ENCODE peak calls at places on chromosomes 13 and 19, in eight cellular contexts. Q, R, D, T, W, L, Y and I are unnamed samples.

GRCh38 chr19:29475469-29475868 is 50.3 kb upstream of the VSTM2B start:
- DNase-seq in Q (no peak), R (no peak), D (no peak), T (no peak), W (no peak), L (no peak), Y (no peak), I (no peak)

GRCh38 chr19:3323026-3323425 is 43.4 kb upstream of the NFIC start:
- DNase-seq in Q (no peak), R (no peak), D (no peak), T (no peak), W (no peak), L (no peak), Y (no peak), I (no peak)

GRCh38 chr19:34996978-34997640 is 3.0 kb upstream of the GRAMD1A start:
- DNase-seq in Q (no peak), R (no peak), D (no peak), T (peak), W (peak), L (peak), Y (no peak), I (no peak)

GRCh38 chr19:35528218-35529038 is at the start of gene SBSN:
- DNase-seq in Q (peak), R (no peak), D (no peak), T (no peak), W (peak), L (peak), Y (peak), I (peak)

GRCh38 chr13:35727881-35728280 is 251.4 kb upstream of the MAB21L1 start:
- DNase-seq in Q (no peak), R (no peak), D (no peak), T (no peak), W (no peak), L (no peak), Y (no peak), I (no peak)

GRCh38 chr19:55304279-55304978 is 20.6 kb downstream of the BRSK1 start:
- DNase-seq in Q (no peak), R (no peak), D (peak), T (peak), W (peak), L (no peak), Y (no peak), I (no peak)

GRCh38 chr13:113875829-113876228 is 12.0 kb upstream of the GAS6 start:
- DNase-seq in Q (no peak), R (no peak), D (no peak), T (no peak), W (no peak), L (no peak), Y (no peak), I (no peak)

GRCh38 chr13:90760639-90761038 is 586.8 kb upstream of the MIR17HG start:
- DNase-seq in Q (no peak), R (no peak), D (no peak), T (no peak), W (no peak), L (no peak), Y (no peak), I (no peak)

GRCh38 chr13:103394670-103395069 is 328.5 kb upstream of the SLC10A2 start:
- DNase-seq in Q (no peak), R (no peak), D (no peak), T (no peak), W (no peak), L (no peak), Y (no peak), I (no peak)

GRCh38 chr13:50357586-50358118 is 342.4 kb downstream of the KCNRG start:
- DNase-seq in Q (peak), R (no peak), D (no peak), T (no peak), W (peak), L (peak), Y (peak), I (no peak)

GRCh38 chr13:52454459-52454824 is 836 bp upstream of the CKAP2 start:
- DNase-seq in Q (no peak), R (no peak), D (no peak), T (peak), W (peak), L (no peak), Y (no peak), I (no peak)

GRCh38 chr19:10979950-10980349 is 19.1 kb downstream of the SMARCA4 start:
- DNase-seq in Q (no peak), R (no peak), D (no peak), T (no peak), W (no peak), L (no peak), Y (no peak), I (no peak)

GRCh38 chr19:35636651-35637050 is 4.9 kb upstream of the ETV2 start:
- DNase-seq in Q (no peak), R (no peak), D (no peak), T (no peak), W (no peak), L (no peak), Y (no peak), I (no peak)

GRCh38 chr13:112616586-112617381 is 28.8 kb upstream of the TUBGCP3 start:
- DNase-seq in Q (peak), R (peak), D (peak), T (peak), W (peak), L (peak), Y (peak), I (peak)

GRCh38 chr19:18488838-18489626 is 32.8 kb downstream of the ELL start:
- DNase-seq in Q (no peak), R (no peak), D (peak), T (no peak), W (no peak), L (no peak), Y (no peak), I (no peak)

GRCh38 chr13:66563076-66563475 is 667.1 kb downstream of the PCDH9 start:
- DNase-seq in Q (no peak), R (no peak), D (no peak), T (no peak), W (no peak), L (no peak), Y (no peak), I (no peak)

GRCh38 chr13:23399254-23399796 is 34.2 kb downstream of the SACS start:
- DNase-seq in Q (no peak), R (no peak), D (no peak), T (no peak), W (no peak), L (no peak), Y (no peak), I (no peak)

GRCh38 chr13:70755411-70755810 is 647.2 kb upstream of the KLHL1 start:
- DNase-seq in Q (no peak), R (no peak), D (no peak), T (no peak), W (no peak), L (no peak), Y (no peak), I (no peak)
- TF ChIP-seq CTCF in Q (no peak), R (no peak), D (no peak), T (no peak), W (no peak), L (no peak), Y (no peak), I (no peak)

DNA sequence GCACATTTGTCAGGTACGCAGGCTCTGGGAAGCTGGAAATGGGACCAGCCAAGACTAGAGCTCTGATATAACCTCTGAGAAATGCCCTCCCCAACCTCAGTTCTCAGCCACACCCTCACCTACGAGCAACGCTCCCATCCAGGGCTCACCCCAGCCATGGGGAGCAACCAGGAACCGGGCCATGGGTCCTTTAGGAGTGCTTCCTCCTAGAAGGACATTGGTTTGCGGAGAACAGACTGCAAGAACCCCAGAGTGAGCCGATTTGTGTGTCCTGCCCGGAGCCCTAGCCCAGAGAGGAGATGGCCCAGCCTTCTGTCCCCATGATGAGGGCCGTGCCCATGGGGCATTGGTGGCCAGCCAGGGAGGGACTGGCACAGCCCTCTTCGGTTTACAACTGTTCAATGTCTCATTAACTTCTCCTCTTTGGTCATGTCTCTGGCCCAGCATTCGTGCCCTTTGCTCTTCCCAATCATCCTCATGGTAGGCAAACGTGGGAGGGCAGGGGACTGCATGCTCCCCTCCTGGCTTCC is 32.9 kb upstream of the IGSF23 start:
- DNase-seq in Q (no peak), R (no peak), D (no peak), T (no peak), W (no peak), L (no peak), Y (no peak), I (no peak)
- TF ChIP-seq CTCF in Q (no peak), R (no peak), D (no peak), T (no peak), W (no peak), L (no peak), Y (no peak), I (no peak)

GRCh38 chr13:73286177-73286576 is 227.4 kb downstream of the KLF5 start:
- DNase-seq in Q (no peak), R (no peak), D (no peak), T (no peak), W (no peak), L (no peak), Y (no peak), I (no peak)
- TF ChIP-seq CTCF in Q (peak), R (no peak), D (no peak), T (no peak), W (no peak), L (no peak), Y (no peak), I (no peak)

DNA sequence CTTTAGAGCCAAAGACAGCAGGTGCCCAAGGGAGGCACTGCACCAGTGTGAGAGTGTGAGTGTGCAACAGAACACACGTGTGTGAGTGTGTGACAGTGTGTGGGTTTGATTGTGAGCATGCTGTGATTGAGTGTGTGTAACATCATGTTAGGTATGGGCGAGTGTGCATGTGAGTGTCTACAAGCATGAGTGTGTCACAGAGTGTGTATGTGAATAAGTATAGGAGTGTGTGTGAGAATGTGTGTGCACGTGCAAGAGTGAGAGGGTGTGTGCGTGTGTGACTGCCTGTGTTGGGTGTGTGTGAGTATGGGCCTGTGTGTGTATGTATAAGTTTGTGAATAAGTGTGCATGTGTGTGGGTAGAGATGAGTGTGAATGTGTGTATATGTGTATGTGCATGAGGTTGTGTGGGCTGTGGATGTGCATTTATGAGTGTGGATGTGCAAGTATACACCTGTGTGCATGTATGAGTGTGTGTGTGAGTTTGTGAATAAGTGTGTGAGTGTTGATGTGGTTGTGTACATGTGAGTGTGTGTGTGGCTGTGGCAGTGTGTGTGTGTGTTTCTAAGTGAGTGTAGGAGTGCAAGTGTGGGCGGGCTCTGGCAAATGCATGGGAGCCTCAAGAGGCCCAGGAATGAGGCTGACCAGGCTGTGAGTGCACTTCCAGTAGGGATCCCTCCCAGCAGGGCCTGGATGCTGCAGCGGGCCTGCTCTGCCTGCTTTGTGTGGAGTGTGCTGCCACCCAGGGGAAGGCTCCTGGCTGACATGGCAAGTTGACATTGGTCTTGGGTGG is 198.4 kb downstream of the COL4A1 start:
- DNase-seq in Q (peak), R (peak), D (peak), T (no peak), W (peak), L (peak), Y (peak), I (peak)
- TF ChIP-seq CTCF in Q (peak), R (peak), D (no peak), T (no peak), W (peak), L (peak), Y (peak), I (peak)

GRCh38 chr19:15298847-15299567 is 33.3 kb downstream of the BRD4 start:
- DNase-seq in Q (no peak), R (no peak), D (no peak), T (no peak), W (no peak), L (no peak), Y (no peak), I (no peak)

GRCh38 chr19:15299568-15300409 is 32.5 kb downstream of the BRD4 start:
- DNase-seq in Q (peak), R (no peak), D (no peak), T (no peak), W (peak), L (peak), Y (peak), I (no peak)

GRCh38 chr19:15296841-15297415 is 35.4 kb downstream of the BRD4 start:
- DNase-seq in Q (no peak), R (no peak), D (no peak), T (peak), W (no peak), L (no peak), Y (no peak), I (no peak)

GRCh38 chr19:15296353-15296752 is 36.0 kb downstream of the BRD4 start:
- DNase-seq in Q (no peak), R (no peak), D (no peak), T (no peak), W (peak), L (no peak), Y (no peak), I (no peak)

GRCh38 chr19:15297416-15298224 is 34.7 kb downstream of the BRD4 start:
- DNase-seq in Q (peak), R (peak), D (peak), T (peak), W (peak), L (peak), Y (no peak), I (peak)
- TF ChIP-seq CTCF in Q (peak), R (no peak), D (no peak), T (no peak), W (peak), L (peak), Y (peak), I (peak)

GRCh38 chr13:110374644-110375370 is 67.7 kb downstream of the COL4A2 start:
- DNase-seq in Q (no peak), R (no peak), D (no peak), T (no peak), W (no peak), L (no peak), Y (no peak), I (no peak)
- TF ChIP-seq CTCF in Q (no peak), R (no peak), D (no peak), T (no peak), W (no peak), L (no peak), Y (no peak), I (no peak)

DNA sequence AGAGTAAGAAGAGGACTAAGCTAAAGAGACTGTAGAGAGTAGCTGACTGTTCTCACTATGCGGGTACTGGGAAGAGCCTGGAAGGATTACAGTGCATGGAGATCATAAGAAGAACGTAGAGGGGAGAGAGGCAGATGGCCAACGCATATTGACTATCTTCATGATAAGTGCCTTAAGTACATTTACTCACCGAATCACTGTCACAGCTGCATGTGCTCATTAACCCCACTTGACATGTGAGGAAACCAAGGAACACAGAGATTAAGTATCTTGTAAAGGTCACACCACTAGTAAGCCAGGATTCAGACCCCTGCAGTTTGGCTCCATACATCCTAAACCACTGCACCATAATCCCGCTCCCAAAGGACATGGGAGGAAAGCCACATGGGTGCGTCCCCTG is 34.1 kb downstream of the SMAD9 start:
- DNase-seq in Q (no peak), R (no peak), D (no peak), T (no peak), W (no peak), L (no peak), Y (no peak), I (no peak)
- TF ChIP-seq CTCF in Q (no peak), R (no peak), D (no peak), T (no peak), W (no peak), L (no peak), Y (no peak), I (no peak)

DNA sequence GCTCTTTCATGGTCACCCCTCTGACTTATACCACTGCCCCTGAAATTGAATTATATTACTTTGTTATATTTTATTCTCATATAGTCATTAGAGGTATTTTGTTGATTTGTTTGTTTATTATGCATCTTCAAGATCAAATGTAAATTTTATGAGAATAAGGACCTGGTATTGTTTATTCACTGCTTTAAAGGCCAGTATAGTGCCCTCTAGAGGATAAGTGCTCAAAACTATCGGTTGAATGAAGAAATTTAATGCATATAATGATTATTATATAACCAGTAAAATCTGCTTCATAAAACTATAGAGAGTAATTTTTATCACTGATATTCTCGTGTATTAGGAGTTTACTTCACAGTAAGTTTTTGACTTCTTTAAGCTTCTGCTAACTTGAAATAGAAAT is 1401.9 kb downstream of the SLITRK1 start:
- DNase-seq in Q (peak), R (no peak), D (no peak), T (no peak), W (no peak), L (peak), Y (no peak), I (no peak)
- TF ChIP-seq CTCF in Q (peak), R (no peak), D (no peak), T (no peak), W (no peak), L (peak), Y (no peak), I (no peak)

DNA sequence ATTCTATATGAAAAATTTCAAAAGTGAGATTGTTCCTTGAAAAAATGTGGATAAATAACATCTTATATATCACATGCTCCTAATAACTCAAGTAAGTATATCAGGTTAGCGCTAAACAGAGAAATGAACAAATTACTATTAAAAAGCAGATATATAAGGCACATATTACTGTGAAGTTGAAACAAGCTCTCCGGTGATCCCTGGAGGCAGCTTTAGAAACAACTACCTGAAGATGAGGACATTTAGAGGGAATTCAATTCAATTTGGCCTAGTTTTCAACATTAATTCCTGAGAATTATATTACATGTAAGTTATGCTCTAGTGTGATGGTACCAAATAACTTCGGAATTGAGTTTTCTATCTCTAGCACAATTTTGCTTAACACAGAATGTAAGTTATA is 1373.6 kb upstream of the SPRY2 start:
- DNase-seq in Q (no peak), R (no peak), D (no peak), T (no peak), W (no peak), L (no peak), Y (no peak), I (no peak)
- TF ChIP-seq CTCF in Q (no peak), R (no peak), D (no peak), T (no peak), W (no peak), L (no peak), Y (no peak), I (no peak)